ENCODE peak calls at places on chromosomes 1 and 21, in seven cellular contexts. G is neuronal stem cell, K is NT2/D1, C is lung, Y is transverse colon, I is ovary, B is SJSA1. N is an unnamed sample.

GRCh38 chr1:192489748-192490147 is 85.8 kb upstream of the RGS1 start:
- DNase-seq in G (no peak), B (no peak), K (no peak), I (peak; percentile 37), Y (peak; percentile 41), C (no peak), N (no peak)

GRCh38 chr1:181117648-181118449 is 29.3 kb downstream of the IER5 start:
- DNase-seq in B (no peak), C (peak; percentile 93), I (no peak), K (no peak), G (no peak), Y (peak; percentile 38), N (no peak)

GRCh38 chr1:183622884-183623785 is 12.4 kb downstream of the ARPC5 start:
- DNase-seq in G (peak; percentile 31), K (peak; percentile 71), C (peak; percentile 56), Y (peak; percentile 61), I (peak; percentile 54), B (no peak), N (no peak)

GRCh38 chr21:46605759-46606426 is 1.0 kb upstream of the S100B start:
- DNase-seq in B (no peak), I (no peak), C (peak; percentile 42), G (no peak), Y (peak; percentile 55), K (no peak), N (peak; percentile 63)

GRCh38 chr1:100353073-100353801 is 931 bp downstream of the CDC14A start:
- DNase-seq in B (peak; percentile 58), C (peak; percentile 40), Y (peak; percentile 55), K (no peak), G (no peak), I (peak; percentile 49), N (no peak)

GRCh38 chr1:171251741-171252300 is 3.5 kb downstream of the FMO1 start:
- DNase-seq in C (no peak), I (peak; percentile 52), B (no peak), G (peak; percentile 33), Y (peak; percentile 22), K (no peak), N (no peak)

GRCh38 chr1:27785763-27786162 is 12.7 kb downstream of the STX12 start:
- DNase-seq in Y (no peak), I (no peak), C (peak; percentile 42), K (no peak), G (no peak), B (no peak), N (no peak)

GRCh38 chr1:151898519-151898991 is 10.8 kb downstream of the THEM4 start:
- DNase-seq in C (no peak), G (no peak), B (no peak), K (no peak), I (no peak), Y (peak; percentile 36), N (no peak)

GRCh38 chr1:181208967-181209366 is 120.5 kb downstream of the IER5 start:
- DNase-seq in K (no peak), I (no peak), G (no peak), Y (no peak), B (no peak), C (no peak), N (no peak)

GRCh38 chr1:43277116-43277876 is 7.5 kb downstream of the TMEM125 start:
- DNase-seq in Y (no peak), K (no peak), C (no peak), B (no peak), I (no peak), G (no peak), N (no peak)

GRCh38 chr1:23129846-23130245 is 38.8 kb downstream of the LUZP1 start:
- DNase-seq in C (no peak), B (no peak), G (no peak), I (no peak), Y (no peak), K (no peak), N (no peak)

GRCh38 chr1:6700853-6701436 is 671 bp downstream of the DNAJC11 start:
- DNase-seq in G (no peak), B (no peak), C (no peak), I (no peak), Y (no peak), K (no peak), N (no peak)

GRCh38 chr1:201535046-201535777 is 3.7 kb upstream of the NAV1 start:
- DNase-seq in B (no peak), G (no peak), I (no peak), C (no peak), K (no peak), Y (no peak), N (no peak)

GRCh38 chr1:16120940-16121410 is 34.9 kb downstream of the EPHA2 start:
- DNase-seq in B (no peak), G (no peak), K (no peak), C (no peak), Y (no peak), I (no peak), N (no peak)

GRCh38 chr1:228958121-228958520 is 222.8 kb downstream of the RHOU start:
- DNase-seq in B (no peak), Y (no peak), I (no peak), C (no peak), G (no peak), K (no peak), N (no peak)

GRCh38 chr1:242318140-242318539 is 206.4 kb downstream of the PLD5 start:
- DNase-seq in C (no peak), B (no peak), K (no peak), I (no peak), G (no peak), Y (no peak), N (no peak)

GRCh38 chr1:12174789-12175455 is 8.1 kb downstream of the TNFRSF1B start:
- DNase-seq in K (no peak), B (no peak), I (no peak), Y (no peak), C (no peak), G (no peak), N (peak; percentile 78)
- H3K4me1 ChIP-seq in K (peaks cover 29% of the 10 kb centered on the region), B (peaks cover 16% of the 10 kb centered on the region), I (peaks cover 4% of the 10 kb centered on the region), Y (peaks cover 30% of the 10 kb centered on the region), C (peaks cover 56% of the 10 kb centered on the region), G (peaks cover 19% of the 10 kb centered on the region), N (peaks cover 12% of the 10 kb centered on the region)

GRCh38 chr1:21338568-21339401 is 48.5 kb upstream of the ECE1 start:
- DNase-seq in C (no peak), Y (peak; percentile 75), B (no peak), G (no peak), I (peak; percentile 92), K (no peak), N (peak; percentile 78)

GRCh38 chr1:21335750-21336168 is 45.5 kb upstream of the ECE1 start:
- DNase-seq in C (no peak), Y (peak; percentile 17), K (no peak), I (no peak), G (no peak), B (no peak), N (no peak)

GRCh38 chr1:21337459-21337930 is 47.2 kb upstream of the ECE1 start:
- DNase-seq in B (no peak), C (no peak), K (no peak), G (no peak), Y (no peak), I (no peak), N (no peak)

GRCh38 chr1:21337931-21338567 is 47.8 kb upstream of the ECE1 start:
- DNase-seq in I (peak; percentile 78), C (peak; percentile 83), G (no peak), B (no peak), Y (peak; percentile 79), K (no peak), N (peak; percentile 93)

GRCh38 chr1:21337010-21337437 is 46.8 kb upstream of the ECE1 start:
- DNase-seq in K (no peak), B (no peak), G (no peak), I (no peak), Y (peak; percentile 7), C (no peak), N (no peak)
- H3K4me1 ChIP-seq in K (peaks cover 32% of the 10 kb centered on the region), B (peaks cover 35% of the 10 kb centered on the region), G (peaks cover 16% of the 10 kb centered on the region), I (peaks cover 66% of the 10 kb centered on the region), Y (peaks cover 96% of the 10 kb centered on the region), C (peaks cover 54% of the 10 kb centered on the region), N (peaks cover 65% of the 10 kb centered on the region)

DNA sequence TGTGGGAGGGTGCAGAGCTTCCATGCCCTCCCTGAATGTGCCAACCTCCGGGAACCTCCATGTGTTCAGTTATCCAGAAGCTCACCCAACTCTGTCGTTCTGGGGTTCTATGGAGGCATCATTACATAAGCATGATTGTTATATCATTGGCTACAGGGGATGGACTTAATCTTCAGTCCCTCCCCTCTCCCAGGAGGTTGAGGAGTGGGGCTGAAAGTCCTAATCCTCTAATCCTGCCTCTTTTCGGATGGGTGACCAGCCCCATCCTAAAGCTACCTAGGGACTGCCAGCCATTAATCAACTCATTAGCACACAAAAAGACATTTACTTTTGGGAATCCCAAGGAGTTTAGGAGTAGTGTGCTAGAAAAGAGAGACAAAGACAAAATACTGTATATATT is 32.0 kb upstream of the PSEN2 start:
- DNase-seq in I (no peak), B (no peak), K (no peak), C (no peak), Y (no peak), G (no peak), N (no peak)
- H3K4me1 ChIP-seq in I (no peaks in the 10 kb centered on the region), B (no peaks in the 10 kb centered on the region), K (no peaks in the 10 kb centered on the region), C (no peaks in the 10 kb centered on the region), Y (no peaks in the 10 kb centered on the region), G (peaks cover 6% of the 10 kb centered on the region), N (no peaks in the 10 kb centered on the region)

DNA sequence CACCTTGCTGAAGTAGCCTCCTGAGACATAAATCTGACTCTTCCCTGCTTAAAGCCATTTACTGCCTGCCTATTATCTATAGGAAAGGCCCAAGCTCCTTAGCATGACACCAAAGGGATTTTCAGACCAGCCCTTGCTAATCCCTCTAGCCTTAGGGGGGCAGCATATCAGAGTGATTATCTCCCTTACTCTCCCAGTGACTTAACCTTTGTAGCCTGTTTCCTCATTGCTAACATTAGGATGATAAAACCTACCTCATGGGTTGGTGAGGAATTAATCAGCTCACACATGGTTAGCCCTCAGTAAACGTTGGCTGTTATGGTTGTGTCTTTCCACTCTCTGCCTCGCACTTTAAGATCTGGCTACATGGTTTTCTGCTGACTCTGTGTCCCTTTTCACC is 70.1 kb downstream of the ROR1 start:
- DNase-seq in C (no peak), G (no peak), Y (no peak), B (no peak), K (peak; percentile 51), I (no peak), N (no peak)
- H3K4me1 ChIP-seq in C (peaks cover 2% of the 10 kb centered on the region), G (peaks cover 23% of the 10 kb centered on the region), Y (peaks cover 5% of the 10 kb centered on the region), B (peaks cover 3% of the 10 kb centered on the region), K (peaks cover 12% of the 10 kb centered on the region), I (peaks cover 1% of the 10 kb centered on the region), N (peaks cover 4% of the 10 kb centered on the region)

DNA sequence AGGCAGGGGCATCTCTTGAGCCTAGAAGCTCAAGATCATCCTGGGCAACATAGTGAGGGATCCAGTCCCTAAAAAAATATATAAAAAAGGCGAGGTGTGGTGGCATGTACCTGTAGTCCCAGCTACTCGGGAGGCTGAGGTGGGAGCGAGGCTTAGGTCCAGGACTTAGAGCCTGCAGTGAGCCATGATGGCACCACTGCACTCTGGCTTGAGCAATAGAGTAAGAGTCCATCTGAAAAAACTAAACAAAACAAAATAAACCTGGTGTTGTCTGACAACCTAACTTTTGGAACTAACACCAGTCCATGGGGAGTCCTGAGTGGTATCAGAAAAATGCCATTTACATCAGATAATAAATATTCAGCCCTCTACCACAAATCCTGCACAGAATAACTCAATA is 110.1 kb upstream of the NRIP1 start:
- DNase-seq in B (no peak), K (no peak), I (no peak), G (no peak), C (no peak), Y (no peak), N (no peak)
- H3K4me1 ChIP-seq in B (no peaks in the 10 kb centered on the region), K (no peaks in the 10 kb centered on the region), I (no peaks in the 10 kb centered on the region), G (no peaks in the 10 kb centered on the region), C (no peaks in the 10 kb centered on the region), Y (no peaks in the 10 kb centered on the region), N (no peaks in the 10 kb centered on the region)

GRCh38 chr1:244783138-244783537 is 52.3 kb upstream of the COX20 start:
- DNase-seq in I (no peak), Y (no peak), B (no peak), G (no peak), K (no peak), C (no peak), N (no peak)
- H3K4me1 ChIP-seq in I (no peaks in the 10 kb centered on the region), Y (no peaks in the 10 kb centered on the region), B (peaks cover 9% of the 10 kb centered on the region), G (no peaks in the 10 kb centered on the region), K (peaks cover 2% of the 10 kb centered on the region), C (no peaks in the 10 kb centered on the region), N (no peaks in the 10 kb centered on the region)